ENCODE peak calls at places on chromosomes 11 and 22, in five cellular contexts. J is GM23248, O is fibroblast of lung, D is endothelial cell of umbilical vein, I is mammary epithelial cell. Q is an unnamed sample. For H4K20me1, the result is how much of the 10 kb centered on the place peaks cover.

GRCh38 chr11:46382644-46383403 is 1.4 kb downstream of the MDK start:
- DNase-seq in D (peak), I (no peak), O (peak), J (peak), Q (no peak)

GRCh38 chr22:48448821-48449220 is 1378.9 kb downstream of the BRD1 start:
- DNase-seq in J (no peak), D (no peak), I (no peak), O (no peak), Q (no peak)

GRCh38 chr22:48799227-48799970 is 1028.3 kb downstream of the BRD1 start:
- DNase-seq in D (no peak), J (no peak), I (no peak), O (no peak), Q (no peak)

GRCh38 chr22:44580756-44581435 is 82.9 kb upstream of the RTL6 start:
- DNase-seq in J (no peak), I (no peak), D (no peak), O (no peak), Q (no peak)

GRCh38 chr11:84675631-84676030 is 951.5 kb downstream of the DLG2 start:
- DNase-seq in J (no peak), D (no peak), O (no peak), I (no peak), Q (no peak)

GRCh38 chr22:36350751-36351594 is 36.8 kb downstream of the MYH9 start:
- DNase-seq in O (peak), D (peak), J (peak), I (peak), Q (no peak)

GRCh38 chr11:120381401-120381800 is 45.2 kb downstream of the ARHGEF12 start:
- DNase-seq in J (no peak), D (no peak), I (no peak), O (no peak), Q (no peak)

GRCh38 chr22:17948101-17948500 is 76.3 kb downstream of the MICAL3 start:
- DNase-seq in I (no peak), J (no peak), O (no peak), D (no peak), Q (no peak)

GRCh38 chr11:69524291-69524882 is 42.9 kb downstream of the LINC01488 start:
- DNase-seq in J (peak), I (peak), O (peak), D (no peak), Q (no peak)

GRCh38 chr11:93605638-93606037 is 55.8 kb upstream of the CEP295 start:
- DNase-seq in O (no peak), J (no peak), D (no peak), I (no peak), Q (no peak)

GRCh38 chr22:24992946-24993345 is 40.4 kb downstream of the KIAA1671 start:
- DNase-seq in I (no peak), J (no peak), O (no peak), D (no peak), Q (no peak)

GRCh38 chr11:72226701-72227100 is 2.1 kb downstream of the INPPL1 start:
- DNase-seq in J (no peak), O (no peak), D (no peak), I (no peak), Q (no peak)

GRCh38 chr11:119094816-119095065 is 6.9 kb downstream of the DPAGT1 start:
- DNase-seq in I (peak), J (peak), O (peak), D (peak), Q (no peak)

GRCh38 chr11:128670631-128671030 is 23.2 kb upstream of the FLI1 start:
- DNase-seq in D (no peak), J (peak), I (no peak), O (no peak), Q (no peak)

GRCh38 chr11:128146926-128147605 is 440.3 kb downstream of the ETS1 start:
- DNase-seq in J (peak), D (peak), O (peak), I (peak), Q (no peak)

GRCh38 chr11:36328956-36329673 is 33.0 kb downstream of the PRR5L start:
- DNase-seq in D (peak), J (peak), O (no peak), I (no peak), Q (no peak)

GRCh38 chr22:26444777-26445176 is 15.7 kb downstream of the ASPHD2 start:
- DNase-seq in D (no peak), O (no peak), J (no peak), I (no peak), Q (no peak)

GRCh38 chr11:135006800-135007199 is 594.8 kb upstream of the B3GAT1 start:
- DNase-seq in O (no peak), J (no peak), D (no peak), I (no peak), Q (no peak)

GRCh38 chr11:77374611-77375031 is 73.1 kb upstream of the GDPD4 start:
- DNase-seq in J (peak), O (no peak), I (peak), D (no peak), Q (no peak)

GRCh38 chr11:58744988-58745704 is 13.4 kb upstream of the GLYAT start:
- DNase-seq in D (no peak), J (no peak), O (no peak), I (no peak), Q (no peak)

GRCh38 chr11:28756977-28757376 is 648.8 kb downstream of the METTL15 start:
- DNase-seq in O (peak), J (peak), I (peak), D (peak), Q (no peak)

GRCh38 chr11:58770627-58771457 is 39.1 kb upstream of the GLYAT start:
- DNase-seq in D (no peak), O (no peak), I (peak), J (peak), Q (no peak)

GRCh38 chr11:2306971-2307732 is 5.3 kb downstream of the TSPAN32 start:
- DNase-seq in O (no peak), D (no peak), J (peak), I (no peak), Q (no peak)

GRCh38 chr22:48700566-48701295 is 1126.9 kb downstream of the BRD1 start:
- DNase-seq in I (no peak), J (no peak), D (no peak), O (no peak), Q (no peak)

GRCh38 chr11:95764267-95764898 is 25.2 kb downstream of the FAM76B start:
- DNase-seq in O (peak), D (peak), J (peak), I (peak), Q (peak)

GRCh38 chr11:1060885-1061616 is 13.6 kb upstream of the MUC2 start:
- DNase-seq in I (peak), J (peak), D (peak), O (peak), Q (peak)

GRCh38 chr11:63910605-63911195 is 6.3 kb downstream of the RCOR2 start:
- DNase-seq in J (no peak), I (no peak), O (no peak), D (no peak), Q (no peak)

GRCh38 chr22:21775061-21775460 is 39.5 kb upstream of the YPEL1 start:
- DNase-seq in I (peak), O (no peak), D (no peak), J (peak), Q (no peak)

GRCh38 chr11:76999597-76999996 is 34.6 kb upstream of the B3GNT6 start:
- DNase-seq in D (no peak), I (no peak), J (no peak), O (no peak), Q (no peak)

DNA sequence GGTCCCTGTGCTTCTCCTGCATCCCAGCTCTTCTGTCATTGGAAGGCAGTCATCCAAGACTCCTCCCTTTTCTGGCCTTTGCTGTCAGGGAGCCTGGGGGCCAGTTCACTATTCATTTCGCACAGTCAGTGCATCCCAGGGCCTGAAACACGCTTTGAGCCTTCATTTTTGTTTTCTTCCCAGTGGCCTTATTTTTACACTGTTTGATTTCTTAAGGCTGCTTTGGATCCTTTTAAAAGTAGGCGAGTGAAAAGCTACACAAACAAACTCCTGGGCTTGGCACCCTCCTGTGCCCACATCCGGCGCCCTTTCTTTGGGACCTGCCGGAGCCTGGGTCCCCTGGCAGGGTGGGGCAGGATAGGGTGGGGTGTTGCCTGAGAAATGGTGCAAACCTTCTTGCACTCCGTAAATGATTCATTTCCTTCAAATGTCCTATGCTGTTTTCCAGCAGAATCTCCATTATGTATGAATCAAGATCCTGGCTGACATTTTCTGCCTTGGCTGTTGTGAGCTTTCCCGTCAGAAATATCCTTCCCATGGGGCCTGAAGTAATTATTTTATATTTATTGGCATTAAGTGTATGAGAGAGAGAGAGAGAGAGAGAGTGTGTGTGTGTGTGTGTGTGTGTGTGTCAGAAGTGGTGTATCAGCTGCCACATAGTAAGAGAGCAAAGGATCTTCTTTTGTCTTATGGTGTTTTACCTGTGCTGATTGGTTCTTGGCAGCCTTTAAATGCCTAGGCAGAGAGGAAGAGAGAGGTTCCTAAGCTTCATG is 45.6 kb downstream of the BCR start:
- DNase-seq in I (peak), J (peak), O (peak), D (peak), Q (no peak)
- H4K20me1 ChIP-seq in I (under half), J (under half), O (under half), D (under half), Q (under half)

GRCh38 chr11:73398721-73399120 is 22.5 kb downstream of the RELT start:
- DNase-seq in I (no peak), O (no peak), D (no peak), J (no peak), Q (no peak)
- H4K20me1 ChIP-seq in I (under half), O (under half), D (under half), J (under half), Q (under half)

GRCh38 chr11:33732176-33732575 is 4.0 kb downstream of the CD59 start:
- DNase-seq in O (no peak), J (peak), I (no peak), D (no peak), Q (no peak)
- H4K20me1 ChIP-seq in O (under half), J (under half), I (under half), D (under half), Q (under half)

GRCh38 chr22:49931863-49932262 is 13.4 kb downstream of the CRELD2 start:
- DNase-seq in O (no peak), J (no peak), D (no peak), I (no peak), Q (no peak)
- H4K20me1 ChIP-seq in O (under half), J (under half), D (under half), I (under half), Q (under half)

GRCh38 chr11:8065031-8065430 is 16.0 kb upstream of the TUB start:
- DNase-seq in J (no peak), D (no peak), I (no peak), O (no peak), Q (no peak)
- H4K20me1 ChIP-seq in J (under half), D (under half), I (under half), O (under half), Q (under half)